ENCODE peak calls at places on chromosomes 5 and 9, in seven cellular contexts. D is tibial nerve, Z is uterus, S is transverse colon, L is H54, F is spleen, J is A549. U is an unnamed sample.

GRCh38 chr5:139692605-139693340 is 44.6 kb downstream of the CXXC5 start:
- DNase-seq in D (no peak), S (no peak), L (no peak), F (peak; percentile 66), Z (no peak), J (no peak), U (no peak)

GRCh38 chr9:93843396-93843795 is 111.8 kb downstream of the BARX1 start:
- DNase-seq in Z (no peak), F (no peak), D (no peak), S (no peak), L (no peak), J (no peak), U (no peak)

GRCh38 chr5:10559883-10560282 is 4.0 kb upstream of the ANKRD33B start:
- DNase-seq in D (no peak), S (no peak), L (no peak), Z (no peak), F (no peak), J (no peak), U (no peak)

GRCh38 chr9:124894741-124895170 is 32.8 kb downstream of the ARPC5L start:
- DNase-seq in S (no peak), Z (no peak), F (no peak), L (no peak), J (no peak), D (no peak), U (no peak)

GRCh38 chr9:133563286-133564213 is 29.0 kb downstream of the ADAMTSL2 start:
- DNase-seq in S (peak; percentile 72), D (no peak), F (no peak), J (no peak), L (no peak), Z (peak; percentile 31), U (no peak)

GRCh38 chr5:1594336-1595106 is 70.8 kb upstream of the LPCAT1 start:
- DNase-seq in Z (peak; percentile 65), S (peak; percentile 84), D (peak; percentile 25), F (peak; percentile 95), J (peak; percentile 41), L (no peak), U (peak; percentile 26)

GRCh38 chr5:25688156-25688555 is 1043.4 kb upstream of the CDH10 start:
- DNase-seq in J (no peak), L (no peak), Z (no peak), F (no peak), D (no peak), S (no peak), U (no peak)

GRCh38 chr9:26723486-26723885 is 169.1 kb downstream of the CAAP1 start:
- DNase-seq in S (peak; percentile 52), L (peak; percentile 38), D (peak; percentile 26), F (no peak), J (peak; percentile 44), Z (peak; percentile 16), U (no peak)

GRCh38 chr9:69421908-69422801 is 97.1 kb downstream of the ENTREP1 start:
- DNase-seq in D (no peak), S (peak; percentile 55), F (no peak), L (peak; percentile 90), Z (peak; percentile 56), J (peak; percentile 60), U (no peak)

GRCh38 chr9:12274577-12274976 is 418.6 kb upstream of the TYRP1 start:
- DNase-seq in J (no peak), L (no peak), Z (no peak), S (no peak), D (no peak), F (no peak), U (no peak)

GRCh38 chr5:106451998-106452397 is 1218.7 kb downstream of the EFNA5 start:
- DNase-seq in D (no peak), F (no peak), L (no peak), Z (no peak), S (no peak), J (no peak), U (no peak)

GRCh38 chr5:171484460-171484899 is 65.0 kb downstream of the FGF18 start:
- DNase-seq in Z (peak; percentile 34), J (peak; percentile 73), S (peak; percentile 25), D (no peak), F (no peak), L (peak; percentile 44), U (no peak)

DNA sequence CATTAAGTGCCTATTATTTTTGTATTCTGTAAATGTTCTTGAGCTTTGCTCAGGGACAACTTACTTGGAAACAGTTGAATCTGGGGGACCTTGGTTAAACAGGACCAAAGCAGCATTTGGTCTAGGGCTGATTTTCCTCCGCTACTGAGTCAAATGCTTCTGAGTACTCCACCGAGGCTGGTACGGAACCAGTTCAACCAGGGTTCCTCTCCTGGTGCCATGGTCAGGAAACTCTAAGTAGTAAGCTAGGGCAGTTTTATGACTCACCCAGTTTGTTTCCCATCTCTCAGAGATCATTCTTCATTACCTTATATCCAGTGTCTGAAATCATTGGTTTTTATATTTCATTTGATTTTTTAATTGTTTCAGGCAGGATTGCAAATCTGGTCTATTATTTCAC is 111.9 kb upstream of the TNFAIP8 start:
- DNase-seq in J (no peak), L (no peak), D (no peak), F (no peak), S (no peak), Z (no peak), U (no peak)
- TF ChIP-seq POLR2A in J (no peak), L (no peak), D (no peak), F (no peak), S (no peak), Z (no peak), U (no peak)

GRCh38 chr5:43602818-43603534 is at the start of gene NNT:
- DNase-seq in L (peak; percentile 20), D (peak; percentile 56), S (peak; percentile 84), Z (peak; percentile 62), F (peak; percentile 96), J (peak; percentile 40), U (peak; percentile 19)
- TF ChIP-seq POLR2A in L (peak; percentile 43), D (no peak), S (peak; percentile 25), Z (peak; percentile 25), F (no peak), J (peak; percentile 28), U (no peak)

DNA sequence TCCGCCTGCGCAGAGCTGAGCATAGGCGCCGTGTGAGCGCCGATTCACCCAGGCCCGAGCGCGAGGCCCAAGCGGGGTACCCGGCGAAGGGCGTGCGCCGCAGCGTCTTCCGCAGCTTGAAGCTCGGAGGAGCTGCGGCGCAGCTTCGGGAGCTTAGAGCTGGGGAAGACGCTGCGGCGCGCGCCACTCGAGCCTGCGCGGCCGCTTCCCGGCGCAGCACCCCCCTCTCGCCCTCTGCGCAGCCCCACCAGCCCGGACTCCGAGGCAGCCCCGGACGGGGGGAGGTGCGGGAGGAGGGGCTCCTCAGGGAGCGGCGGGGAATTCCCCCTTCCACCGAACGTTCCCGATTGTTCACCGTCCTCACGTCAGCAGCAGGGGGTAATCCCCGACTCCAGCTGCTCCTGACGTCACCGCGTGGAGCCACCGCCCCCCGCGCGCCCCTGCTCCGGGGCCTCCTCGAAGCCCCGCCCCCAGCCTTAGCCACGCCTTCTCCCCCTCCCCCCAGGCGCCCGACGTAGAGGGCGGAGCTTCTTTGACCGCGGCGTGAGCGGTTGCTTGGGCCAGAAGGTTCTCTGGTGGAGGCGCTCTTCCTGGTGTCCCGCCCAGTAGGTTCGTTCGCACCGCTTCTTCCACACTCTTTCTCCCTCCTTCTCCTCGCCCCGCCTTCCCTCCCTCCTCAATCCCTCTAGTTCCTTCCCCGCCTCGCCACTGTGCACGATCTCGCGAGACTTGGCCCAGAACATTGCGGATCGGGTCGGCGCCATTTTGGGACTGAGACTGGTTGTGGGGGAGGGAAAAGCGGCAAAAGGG is at the start of gene GPBP1:
- DNase-seq in Z (peak; percentile 100), F (peak; percentile 98), S (peak; percentile 99), D (peak; percentile 99), J (peak; percentile 93), L (peak; percentile 81), U (peak; percentile 90)
- TF ChIP-seq POLR2A in Z (peak; percentile 62), F (peak; percentile 51), S (peak; percentile 83), D (peak; percentile 73), J (peak; percentile 35), L (peak; percentile 58), U (peak; percentile 85)

DNA sequence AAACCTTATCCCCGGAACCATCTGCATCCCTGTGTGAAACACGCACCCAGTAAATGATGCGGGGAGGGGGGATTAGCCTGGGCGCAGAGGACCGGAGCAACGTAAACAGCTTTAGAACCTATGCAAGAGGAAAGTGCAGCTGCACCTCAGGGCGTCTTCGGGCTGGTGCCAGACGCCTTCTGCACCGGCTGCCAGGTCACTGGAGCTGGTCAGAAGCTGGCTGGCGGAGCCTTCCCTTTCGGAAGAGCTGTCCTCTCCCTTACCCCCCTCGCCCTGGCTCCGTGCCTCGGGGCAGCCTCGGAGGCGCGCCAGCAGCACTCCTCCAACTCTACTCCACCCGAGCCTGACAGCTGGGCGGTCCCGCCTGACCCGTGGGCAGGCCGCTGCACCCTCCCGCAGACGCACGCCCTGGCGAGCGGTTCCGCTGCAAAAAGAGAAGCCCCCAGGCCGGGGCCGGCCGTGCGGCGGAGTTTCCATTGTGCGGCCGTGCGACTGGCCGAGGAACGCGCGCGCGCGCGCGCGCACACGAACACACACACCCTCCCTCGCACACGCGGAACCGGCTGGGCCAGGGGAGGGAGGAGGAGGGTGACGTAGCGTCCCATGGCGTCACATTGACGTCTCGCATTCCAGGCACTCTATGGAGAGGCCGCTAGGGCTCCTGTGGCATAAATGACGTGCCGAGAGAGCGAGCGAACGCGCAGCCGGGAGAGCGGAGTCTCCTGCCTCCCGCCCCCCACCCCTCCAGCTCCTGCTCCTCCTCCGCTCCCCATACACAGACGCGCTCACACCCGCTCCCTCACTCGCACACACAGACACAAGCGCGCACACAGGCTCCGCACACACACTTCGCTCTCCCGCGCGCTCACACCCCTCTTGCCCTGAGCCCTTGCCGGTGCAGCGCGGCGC is at the start of gene NR4A3:
- DNase-seq in L (peak; percentile 99), J (peak; percentile 92), S (peak; percentile 95), D (peak; percentile 84), F (peak; percentile 95), Z (peak; percentile 93), U (peak; percentile 58)
- TF ChIP-seq POLR2A in L (peak; percentile 72), J (peak; percentile 76), S (peak; percentile 84), D (peak; percentile 51), F (peak; percentile 61), Z (peak; percentile 94), U (peak; percentile 94)

GRCh38 chr9:19431361-19432171 is 22.8 kb downstream of the ACER2 start:
- DNase-seq in D (peak; percentile 27), F (no peak), J (no peak), L (no peak), S (no peak), Z (peak; percentile 61), U (no peak)
- TF ChIP-seq POLR2A in D (no peak), F (no peak), J (no peak), L (no peak), S (no peak), Z (no peak), U (no peak)

DNA sequence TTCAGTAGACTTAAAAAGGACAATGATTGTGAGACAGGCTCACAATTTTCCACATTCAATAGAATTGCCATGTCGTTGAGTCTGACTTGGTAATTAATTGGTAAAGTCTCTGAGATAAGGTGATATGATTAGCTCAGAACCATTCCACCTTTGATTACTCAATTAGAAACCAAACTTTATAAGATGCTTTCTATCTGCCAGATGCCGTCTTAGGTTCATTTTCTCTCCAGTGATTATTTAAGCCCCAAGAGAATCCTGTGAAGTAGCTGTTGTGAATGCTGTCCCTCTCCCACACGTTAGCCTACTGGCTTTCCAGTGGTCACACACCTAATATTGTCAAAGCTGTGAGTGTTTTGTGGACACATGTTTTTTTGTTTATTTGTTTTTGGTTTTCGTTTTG is 528.9 kb upstream of the ZNF462 start:
- DNase-seq in J (no peak), F (no peak), S (no peak), Z (no peak), L (no peak), D (no peak), U (no peak)
- TF ChIP-seq POLR2A in J (no peak), F (no peak), S (no peak), Z (no peak), L (no peak), D (no peak), U (no peak)

U was measured in esophagus squamous epithelium.